ENCODE peak calls at places on chromosomes 4 and X, in eight cellular contexts. N is M059J; W is NCI-H2081 treated with DMSO at 0.1 percent for 48 hours; E is GM13977; B is stimulated activated CD8-positive, alpha-beta memory T cell treated with anti-CD3 and anti-CD28 coated beads, Interleukin-15, amount 100 ng/mL, for 48 hours; Z is iris pigment epithelial cell; X is head of caudate nucleus; D is kidney epithelial cell. L is an unnamed sample.

GRCh38 chr4:73034896-73035295 is 34.6 kb downstream of the COX18 start:
- DNase-seq in X (no peak), E (no peak), B (no peak), Z (peak; percentile 73), W (no peak), D (no peak), N (peak; percentile 37), L (no peak)

GRCh38 chr4:181737744-181738143 is 505.5 kb upstream of the TENM3 start:
- DNase-seq in W (no peak), Z (no peak), D (no peak), B (no peak), E (no peak), N (no peak), X (no peak), L (no peak)

GRCh38 chrX:46573331-46573895 is at the start of gene CHST7:
- DNase-seq in X (peak; percentile 55), E (peak; percentile 47), Z (peak; percentile 64), W (peak; percentile 9), D (no peak), B (no peak), N (peak; percentile 74), L (peak; percentile 77)

GRCh38 chr4:151540728-151541437 is 131.9 kb downstream of the FHIP1A start:
- DNase-seq in D (peak; percentile 79), X (no peak), N (peak; percentile 97), Z (peak; percentile 95), W (no peak), E (no peak), B (no peak), L (peak; percentile 48)

GRCh38 chrX:46965125-46965758 is 53.0 kb downstream of the JADE3 start:
- DNase-seq in E (no peak), W (no peak), B (no peak), Z (peak; percentile 72), X (no peak), N (peak; percentile 55), D (no peak), L (peak; percentile 18)

GRCh38 chr4:24489870-24490269 is 94.5 kb downstream of the DHX15 start:
- DNase-seq in B (no peak), E (no peak), Z (no peak), W (no peak), X (no peak), N (no peak), D (no peak), L (no peak)

GRCh38 chr4:128220286-128221235 is 67.1 kb downstream of the PGRMC2 start:
- DNase-seq in X (no peak), N (peak; percentile 65), Z (peak; percentile 84), D (no peak), W (no peak), B (no peak), E (peak; percentile 42), L (peak; percentile 56)

GRCh38 chr4:108947526-108947925 is 184.7 kb upstream of the ETNPPL start:
- DNase-seq in W (no peak), B (no peak), D (no peak), X (no peak), N (no peak), Z (no peak), E (no peak), L (no peak)

GRCh38 chrX:154750301-154751120 is at the start of gene GAB3:
- DNase-seq in D (no peak), W (no peak), N (peak; percentile 65), Z (peak; percentile 34), E (peak; percentile 47), X (no peak), B (no peak), L (no peak)

GRCh38 chr4:122963222-122963621 is 40.8 kb upstream of the NUDT6 start:
- DNase-seq in X (no peak), Z (peak; percentile 67), D (no peak), E (no peak), N (peak; percentile 23), B (no peak), W (no peak), L (peak; percentile 8)

GRCh38 chr4:109803924-109804571 is 2.2 kb upstream of the CFI start:
- DNase-seq in B (no peak), W (no peak), D (no peak), E (peak; percentile 30), N (peak; percentile 74), Z (peak; percentile 63), X (no peak), L (peak; percentile 21)

GRCh38 chr4:153792007-153792892 is 3.4 kb upstream of the SFRP2 start:
- DNase-seq in W (no peak), B (no peak), N (no peak), D (no peak), X (peak; percentile 68), E (peak; percentile 43), Z (no peak), L (peak; percentile 34)

GRCh38 chr4:1539859-1540600 is 133.8 kb upstream of the NKX1-1 start:
- DNase-seq in D (no peak), X (no peak), N (no peak), B (no peak), Z (no peak), W (no peak), E (no peak), L (no peak)

GRCh38 chrX:12779534-12779933 is 11.7 kb upstream of the PRPS2 start:
- DNase-seq in Z (peak; percentile 18), D (peak; percentile 26), B (no peak), E (no peak), N (peak; percentile 53), X (no peak), W (no peak), L (no peak)

GRCh38 chrX:132749406-132749805 is 209.0 kb downstream of the HS6ST2 start:
- DNase-seq in D (no peak), N (no peak), X (no peak), B (no peak), E (no peak), W (no peak), Z (no peak), L (no peak)

GRCh38 chrX:111040377-111041017 is 55.5 kb upstream of the PAK3 start:
- DNase-seq in E (no peak), D (peak; percentile 32), W (no peak), B (no peak), X (no peak), N (peak; percentile 81), Z (peak; percentile 57), L (no peak)

GRCh38 chr4:40446785-40447184 is 111.7 kb downstream of the CHRNA9 start:
- DNase-seq in W (no peak), X (no peak), D (no peak), B (no peak), E (no peak), N (no peak), Z (peak; percentile 36), L (no peak)

GRCh38 chr4:157217708-157218107 is 2.8 kb upstream of the GRIA2 start:
- DNase-seq in W (no peak), B (no peak), N (peak; percentile 23), X (no peak), D (no peak), Z (peak; percentile 24), E (no peak), L (peak; percentile 16)

GRCh38 chr4:76147454-76148141 is 599 bp downstream of the NUP54 start:
- DNase-seq in E (peak; percentile 45), W (peak; percentile 10), X (no peak), B (peak; percentile 40), N (peak; percentile 82), Z (peak; percentile 91), D (peak; percentile 29), L (peak; percentile 71)